ENCODE peak calls at places on chromosome 4, in nine cellular contexts. One of them, this sample, is unnamed.

GRCh38 chr4:168092176-168092712 is at the start of gene ANXA10:
- DNase-seq in upper lobe of right lung: no peak
- DNase-seq in Peyer's patch: no peak
- DNase-seq in RWPE2: no peak
- DNase-seq in breast epithelium: no peak
- DNase-seq in cardiac fibroblast: no peak
- DNase-seq in cardiac muscle cell: no peak
- DNase-seq in AG04449: no peak
- DNase-seq in dorsolateral prefrontal cortex: no peak
- DNase-seq in this sample: no peak

GRCh38 chr4:74794341-74794801 is at the start of gene BTC:
- DNase-seq in dorsolateral prefrontal cortex: no peak
- DNase-seq in Peyer's patch: peak; percentile 78
- DNase-seq in RWPE2: peak; percentile 49
- DNase-seq in upper lobe of right lung: peak; percentile 81
- DNase-seq in cardiac fibroblast: peak; percentile 7
- DNase-seq in AG04449: no peak
- DNase-seq in cardiac muscle cell: peak; percentile 22
- DNase-seq in breast epithelium: peak; percentile 49
- DNase-seq in this sample: no peak

GRCh38 chr4:140374130-140374477 is 658 bp downstream of the SCOC start:
- DNase-seq in cardiac fibroblast: no peak
- DNase-seq in upper lobe of right lung: no peak
- DNase-seq in breast epithelium: peak; percentile 44
- DNase-seq in cardiac muscle cell: no peak
- DNase-seq in Peyer's patch: no peak
- DNase-seq in dorsolateral prefrontal cortex: no peak
- DNase-seq in RWPE2: no peak
- DNase-seq in AG04449: no peak
- DNase-seq in this sample: no peak

GRCh38 chr4:858831-859451 is 33.0 kb upstream of the CPLX1 start:
- DNase-seq in cardiac fibroblast: no peak
- DNase-seq in RWPE2: peak; percentile 52
- DNase-seq in dorsolateral prefrontal cortex: no peak
- DNase-seq in AG04449: no peak
- DNase-seq in upper lobe of right lung: peak; percentile 62
- DNase-seq in breast epithelium: no peak
- DNase-seq in Peyer's patch: no peak
- DNase-seq in cardiac muscle cell: no peak
- DNase-seq in this sample: no peak

GRCh38 chr4:100581337-100581736 is 63.5 kb upstream of the EMCN start:
- DNase-seq in RWPE2: peak; percentile 80
- DNase-seq in cardiac fibroblast: no peak
- DNase-seq in cardiac muscle cell: no peak
- DNase-seq in AG04449: no peak
- DNase-seq in breast epithelium: no peak
- DNase-seq in Peyer's patch: no peak
- DNase-seq in dorsolateral prefrontal cortex: no peak
- DNase-seq in upper lobe of right lung: no peak
- DNase-seq in this sample: no peak

GRCh38 chr4:88792821-88793220 is 95.2 kb upstream of the NAP1L5 start:
- DNase-seq in breast epithelium: no peak
- DNase-seq in AG04449: no peak
- DNase-seq in RWPE2: no peak
- DNase-seq in Peyer's patch: no peak
- DNase-seq in cardiac fibroblast: peak; percentile 74
- DNase-seq in dorsolateral prefrontal cortex: no peak
- DNase-seq in upper lobe of right lung: no peak
- DNase-seq in cardiac muscle cell: peak; percentile 22
- DNase-seq in this sample: no peak

GRCh38 chr4:125321709-125322362 is 7.1 kb downstream of the FAT4 start:
- DNase-seq in upper lobe of right lung: no peak
- DNase-seq in breast epithelium: no peak
- DNase-seq in cardiac muscle cell: peak; percentile 58
- DNase-seq in dorsolateral prefrontal cortex: no peak
- DNase-seq in RWPE2: no peak
- DNase-seq in AG04449: no peak
- DNase-seq in Peyer's patch: no peak
- DNase-seq in cardiac fibroblast: peak; percentile 78
- DNase-seq in this sample: no peak

GRCh38 chr4:125268065-125268755 is 46.5 kb upstream of the FAT4 start:
- DNase-seq in upper lobe of right lung: no peak
- DNase-seq in Peyer's patch: no peak
- DNase-seq in cardiac fibroblast: no peak
- DNase-seq in RWPE2: no peak
- DNase-seq in dorsolateral prefrontal cortex: no peak
- DNase-seq in breast epithelium: no peak
- DNase-seq in cardiac muscle cell: no peak
- DNase-seq in AG04449: no peak
- DNase-seq in this sample: no peak

GRCh38 chr4:163595590-163595989 is 101.1 kb downstream of the TMA16 start:
- DNase-seq in Peyer's patch: no peak
- DNase-seq in RWPE2: no peak
- DNase-seq in cardiac muscle cell: no peak
- DNase-seq in upper lobe of right lung: no peak
- DNase-seq in breast epithelium: no peak
- DNase-seq in cardiac fibroblast: no peak
- DNase-seq in AG04449: no peak
- DNase-seq in dorsolateral prefrontal cortex: no peak
- DNase-seq in this sample: no peak

GRCh38 chr4:1347410-1347864 is 429 bp downstream of the UVSSA start:
- DNase-seq in breast epithelium: peak; percentile 72
- DNase-seq in AG04449: peak; percentile 29
- DNase-seq in RWPE2: no peak
- DNase-seq in upper lobe of right lung: peak; percentile 90
- DNase-seq in cardiac muscle cell: peak; percentile 93
- DNase-seq in dorsolateral prefrontal cortex: no peak
- DNase-seq in Peyer's patch: peak; percentile 82
- DNase-seq in cardiac fibroblast: peak; percentile 89
- DNase-seq in this sample: peak; percentile 62

DNA sequence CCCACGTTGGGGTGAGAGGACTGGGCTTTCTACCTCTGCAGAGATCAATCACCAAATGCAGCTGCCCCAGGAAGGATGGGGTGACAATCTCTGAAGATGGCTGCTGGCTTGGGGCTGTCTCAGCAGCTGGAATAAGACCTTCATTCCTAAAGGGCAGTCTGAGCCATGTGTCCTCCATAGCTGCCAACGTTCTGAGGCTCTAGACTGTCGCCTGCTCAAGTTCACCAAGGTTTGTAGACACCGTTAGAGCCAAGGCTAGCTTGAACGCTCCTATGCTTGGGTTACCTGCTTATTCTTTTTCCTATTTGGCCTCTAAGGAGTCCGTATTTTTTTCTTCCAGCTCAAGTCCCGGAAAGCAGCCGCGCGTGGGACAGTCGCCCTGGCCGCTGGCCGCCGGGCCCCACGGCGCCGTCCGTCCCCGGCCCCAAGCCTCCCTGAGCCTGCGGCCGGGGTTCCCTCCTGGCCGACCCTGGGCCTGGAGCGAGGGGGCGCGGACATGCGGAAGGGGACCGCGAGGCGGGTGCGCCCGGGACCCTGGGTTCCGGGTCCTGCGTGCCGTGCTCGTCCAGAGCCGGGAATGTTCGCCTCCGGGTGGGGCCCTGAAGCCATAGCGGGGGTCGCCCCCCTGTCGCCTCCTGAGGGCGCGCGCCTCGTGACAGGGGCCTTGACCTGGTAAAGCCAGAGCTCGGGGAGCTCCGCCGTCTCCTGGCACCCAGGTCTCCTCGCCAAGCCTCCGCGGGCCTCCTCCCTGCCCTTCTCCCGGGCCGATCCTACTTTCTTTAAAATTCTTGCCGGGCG is 23.3 kb downstream of the MRFAP1 start:
- DNase-seq in AG04449: no peak
- DNase-seq in breast epithelium: no peak
- DNase-seq in cardiac muscle cell: no peak
- DNase-seq in RWPE2: no peak
- DNase-seq in Peyer's patch: no peak
- DNase-seq in upper lobe of right lung: no peak
- DNase-seq in dorsolateral prefrontal cortex: no peak
- DNase-seq in cardiac fibroblast: no peak
- DNase-seq in this sample: no peak
- H3K4me3 ChIP-seq in AG04449: no peak overlapping the region
- H3K4me3 ChIP-seq in breast epithelium: peak overlapping the region; percentile 37
- H3K4me3 ChIP-seq in cardiac muscle cell: no peak overlapping the region
- H3K4me3 ChIP-seq in RWPE2: peak overlapping the region; percentile 2
- H3K4me3 ChIP-seq in Peyer's patch: peak overlapping the region; percentile 4
- H3K4me3 ChIP-seq in upper lobe of right lung: peak overlapping the region; percentile 26
- H3K4me3 ChIP-seq in dorsolateral prefrontal cortex: peak overlapping the region; percentile 58
- H3K4me3 ChIP-seq in cardiac fibroblast: peak overlapping the region; percentile 31
- H3K4me3 ChIP-seq in this sample: peak overlapping the region; percentile 29

GRCh38 chr4:6608758-6609414 is 31.6 kb upstream of the MRFAP1 start:
- DNase-seq in upper lobe of right lung: no peak
- DNase-seq in dorsolateral prefrontal cortex: peak; percentile 41
- DNase-seq in breast epithelium: no peak
- DNase-seq in AG04449: no peak
- DNase-seq in RWPE2: no peak
- DNase-seq in cardiac fibroblast: no peak
- DNase-seq in cardiac muscle cell: no peak
- DNase-seq in Peyer's patch: no peak
- DNase-seq in this sample: no peak
- TF ChIP-seq CTCF in upper lobe of right lung: no peak
- TF ChIP-seq CTCF in dorsolateral prefrontal cortex: no peak
- TF ChIP-seq CTCF in breast epithelium: no peak
- TF ChIP-seq CTCF in AG04449: no peak
- TF ChIP-seq CTCF in RWPE2: no peak
- TF ChIP-seq CTCF in cardiac fibroblast: no peak
- TF ChIP-seq CTCF in cardiac muscle cell: no peak
- TF ChIP-seq CTCF in Peyer's patch: no peak
- TF ChIP-seq CTCF in this sample: peak; percentile 36

DNA sequence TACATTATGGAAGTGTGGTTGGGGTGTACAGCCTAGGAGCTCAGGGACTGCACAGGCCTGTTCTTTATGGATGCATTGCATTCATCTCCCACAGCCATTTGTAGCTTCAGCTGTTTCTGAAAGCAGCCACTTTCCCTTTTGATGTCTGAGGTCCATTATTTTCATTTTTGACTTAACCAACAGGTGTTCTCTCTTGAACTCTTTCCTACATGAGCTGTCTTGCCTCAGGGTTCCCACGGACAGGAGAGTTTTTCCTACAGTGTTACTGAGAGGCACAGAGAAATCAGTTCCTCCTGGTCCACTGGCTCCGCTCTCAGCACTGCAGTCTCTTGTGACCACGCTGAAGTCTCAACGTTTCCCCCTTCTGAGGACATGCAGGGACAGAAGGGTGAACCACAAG is 87.2 kb downstream of the RASL11B start:
- DNase-seq in Peyer's patch: no peak
- DNase-seq in AG04449: no peak
- DNase-seq in cardiac fibroblast: no peak
- DNase-seq in upper lobe of right lung: no peak
- DNase-seq in cardiac muscle cell: no peak
- DNase-seq in dorsolateral prefrontal cortex: no peak
- DNase-seq in RWPE2: no peak
- DNase-seq in breast epithelium: no peak
- DNase-seq in this sample: no peak
- H3K4me3 ChIP-seq in Peyer's patch: no peak overlapping the region
- H3K4me3 ChIP-seq in AG04449: no peak overlapping the region
- H3K4me3 ChIP-seq in cardiac fibroblast: no peak overlapping the region
- H3K4me3 ChIP-seq in upper lobe of right lung: no peak overlapping the region
- H3K4me3 ChIP-seq in cardiac muscle cell: no peak overlapping the region
- H3K4me3 ChIP-seq in dorsolateral prefrontal cortex: no peak overlapping the region
- H3K4me3 ChIP-seq in RWPE2: no peak overlapping the region
- H3K4me3 ChIP-seq in breast epithelium: no peak overlapping the region
- H3K4me3 ChIP-seq in this sample: no peak overlapping the region

GRCh38 chr4:108685036-108685686 is 34.8 kb downstream of the OSTC start:
- DNase-seq in upper lobe of right lung: no peak
- DNase-seq in breast epithelium: no peak
- DNase-seq in AG04449: no peak
- DNase-seq in RWPE2: no peak
- DNase-seq in dorsolateral prefrontal cortex: no peak
- DNase-seq in cardiac muscle cell: peak; percentile 40
- DNase-seq in Peyer's patch: no peak
- DNase-seq in cardiac fibroblast: peak; percentile 39
- DNase-seq in this sample: no peak
- TF ChIP-seq CTCF in upper lobe of right lung: no peak
- TF ChIP-seq CTCF in breast epithelium: no peak
- TF ChIP-seq CTCF in AG04449: no peak
- TF ChIP-seq CTCF in RWPE2: no peak
- TF ChIP-seq CTCF in dorsolateral prefrontal cortex: no peak
- TF ChIP-seq CTCF in cardiac muscle cell: no peak
- TF ChIP-seq CTCF in Peyer's patch: no peak
- TF ChIP-seq CTCF in cardiac fibroblast: no peak
- TF ChIP-seq CTCF in this sample: no peak

GRCh38 chr4:150080875-150081274 is 2.6 kb downstream of the DCLK2 start:
- DNase-seq in cardiac muscle cell: no peak
- DNase-seq in RWPE2: no peak
- DNase-seq in Peyer's patch: no peak
- DNase-seq in cardiac fibroblast: no peak
- DNase-seq in AG04449: no peak
- DNase-seq in upper lobe of right lung: no peak
- DNase-seq in breast epithelium: no peak
- DNase-seq in dorsolateral prefrontal cortex: no peak
- DNase-seq in this sample: no peak

GRCh38 chr4:150078041-150078995 is at the start of gene DCLK2:
- DNase-seq in Peyer's patch: peak; percentile 66
- DNase-seq in dorsolateral prefrontal cortex: peak; percentile 41
- DNase-seq in cardiac muscle cell: peak; percentile 97
- DNase-seq in RWPE2: peak; percentile 52
- DNase-seq in upper lobe of right lung: peak; percentile 85
- DNase-seq in breast epithelium: peak; percentile 23
- DNase-seq in AG04449: peak; percentile 42
- DNase-seq in cardiac fibroblast: peak; percentile 74
- DNase-seq in this sample: peak; percentile 30

GRCh38 chr4:150078996-150079581 is 844 bp downstream of the DCLK2 start:
- DNase-seq in dorsolateral prefrontal cortex: no peak
- DNase-seq in upper lobe of right lung: peak; percentile 67
- DNase-seq in AG04449: no peak
- DNase-seq in cardiac muscle cell: peak; percentile 29
- DNase-seq in cardiac fibroblast: peak; percentile 38
- DNase-seq in breast epithelium: no peak
- DNase-seq in RWPE2: peak; percentile 34
- DNase-seq in Peyer's patch: peak; percentile 55
- DNase-seq in this sample: no peak

GRCh38 chr4:150082241-150082640 is 4.0 kb downstream of the DCLK2 start:
- DNase-seq in upper lobe of right lung: no peak
- DNase-seq in cardiac fibroblast: no peak
- DNase-seq in Peyer's patch: no peak
- DNase-seq in RWPE2: no peak
- DNase-seq in AG04449: no peak
- DNase-seq in breast epithelium: no peak
- DNase-seq in cardiac muscle cell: no peak
- DNase-seq in dorsolateral prefrontal cortex: no peak
- DNase-seq in this sample: no peak

GRCh38 chr4:150080335-150080734 is 2.1 kb downstream of the DCLK2 start:
- DNase-seq in Peyer's patch: no peak
- DNase-seq in dorsolateral prefrontal cortex: no peak
- DNase-seq in upper lobe of right lung: no peak
- DNase-seq in RWPE2: no peak
- DNase-seq in breast epithelium: no peak
- DNase-seq in cardiac muscle cell: peak; percentile 25
- DNase-seq in cardiac fibroblast: peak; percentile 33
- DNase-seq in AG04449: no peak
- DNase-seq in this sample: no peak
- H3K4me3 ChIP-seq in Peyer's patch: no peak overlapping the region
- H3K4me3 ChIP-seq in dorsolateral prefrontal cortex: peak overlapping the region; percentile 88
- H3K4me3 ChIP-seq in upper lobe of right lung: peak overlapping the region; percentile 58
- H3K4me3 ChIP-seq in RWPE2: no peak overlapping the region
- H3K4me3 ChIP-seq in breast epithelium: no peak overlapping the region
- H3K4me3 ChIP-seq in cardiac muscle cell: no peak overlapping the region
- H3K4me3 ChIP-seq in cardiac fibroblast: no peak overlapping the region
- H3K4me3 ChIP-seq in AG04449: peak overlapping the region; percentile 82
- H3K4me3 ChIP-seq in this sample: no peak overlapping the region